ENCODE peak calls at places on chromosomes 2 and 18, in eight cellular contexts. V, E, C, S, P, B, T and J are unnamed samples.

GRCh38 chr2:234395801-234396478 is 100.9 kb downstream of the ARL4C start:
- DNase-seq in V (no peak), E (no peak), C (no peak), S (no peak), P (no peak), B (peak), T (no peak), J (no peak)

GRCh38 chr18:3466872-3467271 is 16.9 kb downstream of the TGIF1 start:
- DNase-seq in V (no peak), E (peak), C (no peak), S (no peak), P (no peak), B (no peak), T (no peak), J (peak)

GRCh38 chr2:202377308-202377736 is 1.2 kb downstream of the BMPR2 start:
- DNase-seq in V (no peak), E (peak), C (no peak), S (peak), P (peak), B (peak), T (peak), J (peak)

GRCh38 chr2:139990646-139991335 is 1210.6 kb upstream of the NXPH2 start:
- DNase-seq in V (no peak), E (no peak), C (no peak), S (no peak), P (no peak), B (no peak), T (no peak), J (no peak)

GRCh38 chr2:148978736-148979135 is 59.8 kb upstream of the LYPD6B start:
- DNase-seq in V (no peak), E (no peak), C (no peak), S (no peak), P (no peak), B (no peak), T (no peak), J (no peak)

GRCh38 chr2:232315049-232315922 is 63.3 kb upstream of the ALPP start:
- DNase-seq in V (no peak), E (no peak), C (peak), S (peak), P (peak), B (no peak), T (peak), J (no peak)

GRCh38 chr18:22309191-22309590 is 108.5 kb downstream of the CTAGE1 start:
- DNase-seq in V (no peak), E (no peak), C (no peak), S (no peak), P (no peak), B (no peak), T (no peak), J (no peak)

GRCh38 chr2:238821944-238822670 is 25.8 kb upstream of the TWIST2 start:
- DNase-seq in V (no peak), E (no peak), C (no peak), S (no peak), P (no peak), B (no peak), T (no peak), J (peak)

GRCh38 chr2:85936421-85937068 is 47.8 kb upstream of the ST3GAL5 start:
- DNase-seq in V (no peak), E (no peak), C (no peak), S (no peak), P (no peak), B (no peak), T (no peak), J (no peak)

GRCh38 chr2:197500503-197501179 is 462 bp downstream of the HSPE1 start:
- DNase-seq in V (no peak), E (no peak), C (no peak), S (no peak), P (no peak), B (peak), T (no peak), J (no peak)

GRCh38 chr2:94995516-94995915 is 30.0 kb upstream of the MAL start:
- DNase-seq in V (no peak), E (no peak), C (no peak), S (no peak), P (no peak), B (no peak), T (no peak), J (no peak)

GRCh38 chr2:101718993-101719571 is 21.6 kb downstream of the MAP4K4 start:
- DNase-seq in V (no peak), E (no peak), C (peak), S (no peak), P (no peak), B (no peak), T (no peak), J (peak)

GRCh38 chr2:8628179-8628869 is 53.5 kb upstream of the ID2 start:
- DNase-seq in V (no peak), E (no peak), C (no peak), S (no peak), P (no peak), B (no peak), T (no peak), J (no peak)

GRCh38 chr2:189542145-189542882 is 38.3 kb downstream of the SLC40A1 start:
- DNase-seq in V (no peak), E (no peak), C (no peak), S (no peak), P (peak), B (no peak), T (no peak), J (no peak)

GRCh38 chr18:45879681-45880655 is 54.5 kb downstream of the SIGLEC15 start:
- DNase-seq in V (peak), E (peak), C (peak), S (peak), P (peak), B (peak), T (peak), J (no peak)

GRCh38 chr2:212928681-212929080 is 222.7 kb downstream of the IKZF2 start:
- DNase-seq in V (no peak), E (no peak), C (no peak), S (no peak), P (no peak), B (no peak), T (no peak), J (no peak)

GRCh38 chr2:234446404-234447076 is 50.3 kb downstream of the ARL4C start:
- DNase-seq in V (peak), E (no peak), C (no peak), S (peak), P (peak), B (no peak), T (peak), J (peak)

GRCh38 chr2:106163948-106164580 is 30.0 kb downstream of the UXS1 start:
- DNase-seq in V (no peak), E (no peak), C (no peak), S (no peak), P (no peak), B (peak), T (no peak), J (no peak)

GRCh38 chr2:12310399-12310798 is 406.3 kb upstream of the TRIB2 start:
- DNase-seq in V (no peak), E (no peak), C (no peak), S (no peak), P (no peak), B (no peak), T (no peak), J (no peak)

GRCh38 chr2:647691-648231 is 29.4 kb downstream of the TMEM18 start:
- DNase-seq in V (no peak), E (no peak), C (no peak), S (no peak), P (peak), B (no peak), T (no peak), J (peak)

GRCh38 chr18:51039138-51040112 is 9.4 kb downstream of the SMAD4 start:
- DNase-seq in V (no peak), E (peak), C (no peak), S (no peak), P (no peak), B (no peak), T (no peak), J (no peak)

GRCh38 chr18:70288171-70288850 is 534 bp upstream of the SOCS6 start:
- DNase-seq in V (no peak), E (peak), C (no peak), S (peak), P (peak), B (no peak), T (peak), J (no peak)

GRCh38 chr2:69375494-69376353 is 11.3 kb downstream of the GFPT1 start:
- DNase-seq in V (no peak), E (no peak), C (no peak), S (no peak), P (no peak), B (peak), T (no peak), J (no peak)

GRCh38 chr18:24176727-24177416 is 38.0 kb downstream of the CABYR start:
- DNase-seq in V (peak), E (peak), C (peak), S (peak), P (peak), B (peak), T (peak), J (no peak)

GRCh38 chr2:42876280-42876840 is 84.0 kb upstream of the HAAO start:
- DNase-seq in V (no peak), E (no peak), C (no peak), S (peak), P (no peak), B (no peak), T (no peak), J (no peak)

GRCh38 chr2:37156071-37156856 is 516 bp downstream of the EIF2AK2 start:
- DNase-seq in V (peak), E (no peak), C (no peak), S (peak), P (peak), B (peak), T (peak), J (no peak)

GRCh38 chr2:239290618-239291504 is 110.0 kb downstream of the HDAC4 start:
- DNase-seq in V (no peak), E (peak), C (no peak), S (peak), P (no peak), B (no peak), T (peak), J (no peak)

GRCh38 chr2:31318360-31319336 is 84.7 kb downstream of the EHD3 start:
- DNase-seq in V (no peak), E (no peak), C (no peak), S (peak), P (no peak), B (no peak), T (peak), J (no peak)

GRCh38 chr2:67806816-67807215 is 256.0 kb downstream of the C1D start:
- DNase-seq in V (no peak), E (no peak), C (no peak), S (no peak), P (no peak), B (no peak), T (no peak), J (no peak)

GRCh38 chr2:7992612-7993596 is 689.0 kb upstream of the ID2 start:
- DNase-seq in V (no peak), E (no peak), C (no peak), S (no peak), P (no peak), B (no peak), T (no peak), J (no peak)

GRCh38 chr18:62759704-62760402 is 44.5 kb downstream of the PHLPP1 start:
- DNase-seq in V (no peak), E (no peak), C (no peak), S (no peak), P (no peak), B (no peak), T (no peak), J (no peak)

GRCh38 chr18:47343291-47343690 is 91.8 kb upstream of the SKOR2 start:
- DNase-seq in V (no peak), E (no peak), C (no peak), S (no peak), P (no peak), B (no peak), T (no peak), J (no peak)

GRCh38 chr2:111688501-111688900 is 195.5 kb downstream of the ANAPC1 start:
- DNase-seq in V (no peak), E (no peak), C (no peak), S (no peak), P (no peak), B (no peak), T (no peak), J (no peak)

GRCh38 chr2:58535182-58535581 is 294.1 kb upstream of the FANCL start:
- DNase-seq in V (no peak), E (peak), C (no peak), S (no peak), P (no peak), B (no peak), T (no peak), J (no peak)

GRCh38 chr2:39007875-39008504 is 112.9 kb downstream of the SOS1 start:
- DNase-seq in V (no peak), E (no peak), C (no peak), S (no peak), P (no peak), B (no peak), T (no peak), J (no peak)

GRCh38 chr2:233600361-233600760 is 17.1 kb upstream of the UGT1A8 start:
- DNase-seq in V (no peak), E (no peak), C (no peak), S (no peak), P (no peak), B (no peak), T (no peak), J (no peak)